ENCODE peak calls at places on chromosome 6, in six cellular contexts. One of them, this sample, is unnamed.

GRCh38 chr6:166419268-166419667 is 36.5 kb upstream of the MPC1 start:
- DNase-seq in retina: no peak
- DNase-seq in stromal cell of bone marrow: no peak
- DNase-seq in nucleus accumbens: no peak
- DNase-seq in GM12865: peak
- DNase-seq in stimulated activated CD4-positive, alpha-beta T cell treated with anti-CD3 and anti-CD28 coated beads, Interleukin-15, amount 100 ng/mL, for 24 hours: peak
- DNase-seq in this sample: peak

GRCh38 chr6:90217621-90218496 is 78.8 kb downstream of the BACH2 start:
- DNase-seq in retina: no peak
- DNase-seq in stromal cell of bone marrow: peak
- DNase-seq in nucleus accumbens: no peak
- DNase-seq in GM12865: no peak
- DNase-seq in stimulated activated CD4-positive, alpha-beta T cell treated with anti-CD3 and anti-CD28 coated beads, Interleukin-15, amount 100 ng/mL, for 24 hours: no peak
- DNase-seq in this sample: peak

GRCh38 chr6:117448732-117449131 is 23.0 kb upstream of the ROS1 start:
- DNase-seq in retina: no peak
- DNase-seq in stromal cell of bone marrow: peak
- DNase-seq in nucleus accumbens: no peak
- DNase-seq in GM12865: no peak
- DNase-seq in stimulated activated CD4-positive, alpha-beta T cell treated with anti-CD3 and anti-CD28 coated beads, Interleukin-15, amount 100 ng/mL, for 24 hours: no peak
- DNase-seq in this sample: no peak

GRCh38 chr6:3517350-3517749 is 60.5 kb upstream of the SLC22A23 start:
- DNase-seq in retina: no peak
- DNase-seq in stromal cell of bone marrow: peak
- DNase-seq in nucleus accumbens: no peak
- DNase-seq in GM12865: no peak
- DNase-seq in stimulated activated CD4-positive, alpha-beta T cell treated with anti-CD3 and anti-CD28 coated beads, Interleukin-15, amount 100 ng/mL, for 24 hours: no peak
- DNase-seq in this sample: no peak

GRCh38 chr6:125670586-125670985 is 78.8 kb upstream of the HEY2 start:
- DNase-seq in retina: peak
- DNase-seq in stromal cell of bone marrow: peak
- DNase-seq in nucleus accumbens: no peak
- DNase-seq in GM12865: no peak
- DNase-seq in stimulated activated CD4-positive, alpha-beta T cell treated with anti-CD3 and anti-CD28 coated beads, Interleukin-15, amount 100 ng/mL, for 24 hours: no peak
- DNase-seq in this sample: no peak

GRCh38 chr6:160634706-160635105 is 29.4 kb downstream of the LPA start:
- DNase-seq in retina: no peak
- DNase-seq in stromal cell of bone marrow: no peak
- DNase-seq in nucleus accumbens: no peak
- DNase-seq in GM12865: no peak
- DNase-seq in stimulated activated CD4-positive, alpha-beta T cell treated with anti-CD3 and anti-CD28 coated beads, Interleukin-15, amount 100 ng/mL, for 24 hours: no peak
- DNase-seq in this sample: peak

GRCh38 chr6:122184260-122184934 is 215.1 kb upstream of the HSF2 start:
- DNase-seq in retina: peak
- DNase-seq in stromal cell of bone marrow: peak
- DNase-seq in nucleus accumbens: no peak
- DNase-seq in GM12865: no peak
- DNase-seq in stimulated activated CD4-positive, alpha-beta T cell treated with anti-CD3 and anti-CD28 coated beads, Interleukin-15, amount 100 ng/mL, for 24 hours: no peak
- DNase-seq in this sample: no peak

GRCh38 chr6:4564746-4565145 is 211.5 kb upstream of the CDYL start:
- DNase-seq in retina: peak
- DNase-seq in stromal cell of bone marrow: no peak
- DNase-seq in nucleus accumbens: no peak
- DNase-seq in GM12865: no peak
- DNase-seq in stimulated activated CD4-positive, alpha-beta T cell treated with anti-CD3 and anti-CD28 coated beads, Interleukin-15, amount 100 ng/mL, for 24 hours: no peak
- DNase-seq in this sample: no peak

GRCh38 chr6:19757036-19757435 is 80.1 kb upstream of the ID4 start:
- DNase-seq in retina: no peak
- DNase-seq in stromal cell of bone marrow: no peak
- DNase-seq in nucleus accumbens: no peak
- DNase-seq in GM12865: no peak
- DNase-seq in stimulated activated CD4-positive, alpha-beta T cell treated with anti-CD3 and anti-CD28 coated beads, Interleukin-15, amount 100 ng/mL, for 24 hours: no peak
- DNase-seq in this sample: no peak

GRCh38 chr6:37860226-37860839 is 40.8 kb downstream of the ZFAND3 start:
- DNase-seq in retina: no peak
- DNase-seq in stromal cell of bone marrow: peak
- DNase-seq in nucleus accumbens: no peak
- DNase-seq in GM12865: peak
- DNase-seq in stimulated activated CD4-positive, alpha-beta T cell treated with anti-CD3 and anti-CD28 coated beads, Interleukin-15, amount 100 ng/mL, for 24 hours: peak
- DNase-seq in this sample: no peak

GRCh38 chr6:73710470-73710869 is 14.5 kb downstream of the CD109 start:
- DNase-seq in retina: no peak
- DNase-seq in stromal cell of bone marrow: no peak
- DNase-seq in nucleus accumbens: no peak
- DNase-seq in GM12865: peak
- DNase-seq in stimulated activated CD4-positive, alpha-beta T cell treated with anti-CD3 and anti-CD28 coated beads, Interleukin-15, amount 100 ng/mL, for 24 hours: no peak
- DNase-seq in this sample: no peak

GRCh38 chr6:95794749-95795148 is 217.4 kb downstream of the MANEA start:
- DNase-seq in retina: no peak
- DNase-seq in stromal cell of bone marrow: no peak
- DNase-seq in nucleus accumbens: no peak
- DNase-seq in GM12865: no peak
- DNase-seq in stimulated activated CD4-positive, alpha-beta T cell treated with anti-CD3 and anti-CD28 coated beads, Interleukin-15, amount 100 ng/mL, for 24 hours: no peak
- DNase-seq in this sample: no peak

GRCh38 chr6:156928126-156928525 is 150.9 kb downstream of the ARID1B start:
- DNase-seq in retina: no peak
- DNase-seq in stromal cell of bone marrow: no peak
- DNase-seq in nucleus accumbens: no peak
- DNase-seq in GM12865: no peak
- DNase-seq in stimulated activated CD4-positive, alpha-beta T cell treated with anti-CD3 and anti-CD28 coated beads, Interleukin-15, amount 100 ng/mL, for 24 hours: no peak
- DNase-seq in this sample: no peak

GRCh38 chr6:124027392-124027791 is 223.7 kb downstream of the NKAIN2 start:
- DNase-seq in retina: no peak
- DNase-seq in stromal cell of bone marrow: no peak
- DNase-seq in nucleus accumbens: no peak
- DNase-seq in GM12865: no peak
- DNase-seq in stimulated activated CD4-positive, alpha-beta T cell treated with anti-CD3 and anti-CD28 coated beads, Interleukin-15, amount 100 ng/mL, for 24 hours: no peak
- DNase-seq in this sample: no peak

GRCh38 chr6:2103644-2104523 is 141.5 kb downstream of the GMDS start:
- DNase-seq in retina: peak
- DNase-seq in stromal cell of bone marrow: peak
- DNase-seq in nucleus accumbens: no peak
- DNase-seq in GM12865: peak
- DNase-seq in stimulated activated CD4-positive, alpha-beta T cell treated with anti-CD3 and anti-CD28 coated beads, Interleukin-15, amount 100 ng/mL, for 24 hours: no peak
- DNase-seq in this sample: no peak

GRCh38 chr6:169666441-169666840 is 35.4 kb downstream of the WDR27 start:
- DNase-seq in retina: no peak
- DNase-seq in stromal cell of bone marrow: no peak
- DNase-seq in nucleus accumbens: no peak
- DNase-seq in GM12865: no peak
- DNase-seq in stimulated activated CD4-positive, alpha-beta T cell treated with anti-CD3 and anti-CD28 coated beads, Interleukin-15, amount 100 ng/mL, for 24 hours: no peak
- DNase-seq in this sample: no peak

GRCh38 chr6:31004285-31004684 is 6.0 kb upstream of the MUC22 start:
- DNase-seq in retina: no peak
- DNase-seq in stromal cell of bone marrow: no peak
- DNase-seq in nucleus accumbens: no peak
- DNase-seq in GM12865: peak
- DNase-seq in stimulated activated CD4-positive, alpha-beta T cell treated with anti-CD3 and anti-CD28 coated beads, Interleukin-15, amount 100 ng/mL, for 24 hours: no peak
- DNase-seq in this sample: no peak

GRCh38 chr6:89297695-89298351 is 17.3 kb downstream of the GABRR2 start:
- DNase-seq in retina: peak
- DNase-seq in stromal cell of bone marrow: peak
- DNase-seq in nucleus accumbens: peak
- DNase-seq in GM12865: peak
- DNase-seq in stimulated activated CD4-positive, alpha-beta T cell treated with anti-CD3 and anti-CD28 coated beads, Interleukin-15, amount 100 ng/mL, for 24 hours: peak
- DNase-seq in this sample: peak

GRCh38 chr6:148518371-148519156 is 175.9 kb downstream of the SASH1 start:
- DNase-seq in retina: no peak
- DNase-seq in stromal cell of bone marrow: no peak
- DNase-seq in nucleus accumbens: no peak
- DNase-seq in GM12865: no peak
- DNase-seq in stimulated activated CD4-positive, alpha-beta T cell treated with anti-CD3 and anti-CD28 coated beads, Interleukin-15, amount 100 ng/mL, for 24 hours: no peak
- DNase-seq in this sample: no peak

GRCh38 chr6:161618816-161619454 is 345.1 kb upstream of the AGPAT4 start:
- DNase-seq in retina: peak
- DNase-seq in stromal cell of bone marrow: peak
- DNase-seq in nucleus accumbens: peak
- DNase-seq in GM12865: peak
- DNase-seq in stimulated activated CD4-positive, alpha-beta T cell treated with anti-CD3 and anti-CD28 coated beads, Interleukin-15, amount 100 ng/mL, for 24 hours: no peak
- DNase-seq in this sample: no peak

GRCh38 chr6:46370622-46371021 is 120.6 kb downstream of the RCAN2 start:
- DNase-seq in retina: no peak
- DNase-seq in stromal cell of bone marrow: no peak
- DNase-seq in nucleus accumbens: no peak
- DNase-seq in GM12865: no peak
- DNase-seq in stimulated activated CD4-positive, alpha-beta T cell treated with anti-CD3 and anti-CD28 coated beads, Interleukin-15, amount 100 ng/mL, for 24 hours: no peak
- DNase-seq in this sample: no peak

GRCh38 chr6:16582437-16583150 is 178.7 kb downstream of the ATXN1 start:
- DNase-seq in retina: no peak
- DNase-seq in stromal cell of bone marrow: no peak
- DNase-seq in nucleus accumbens: no peak
- DNase-seq in GM12865: peak
- DNase-seq in stimulated activated CD4-positive, alpha-beta T cell treated with anti-CD3 and anti-CD28 coated beads, Interleukin-15, amount 100 ng/mL, for 24 hours: no peak
- DNase-seq in this sample: no peak

This sample was measured in T-helper 1 cell.